ENCODE peak calls at places on chromosomes 13 and 19, in ten cellular contexts. One of them, this sample, is unnamed. For H3K27me3, the result is how much of the 10 kb centered on the place peaks cover.

GRCh38 chr19:679418-680286 is 3.5 kb downstream of the FSTL3 start:
- DNase-seq in HCT116: no peak
- DNase-seq in left lung: peak
- DNase-seq in pancreas: peak
- DNase-seq in PC-9: no peak
- DNase-seq in adrenal gland: peak
- DNase-seq in CD8-positive, alpha-beta T cell: no peak
- DNase-seq in tibial artery: peak
- DNase-seq in neural progenitor cell: peak
- DNase-seq in esophagus muscularis mucosa: no peak
- DNase-seq in this sample: peak

GRCh38 chr13:33799950-33800592 is 17.9 kb upstream of the RFC3 start:
- DNase-seq in HCT116: peak
- DNase-seq in left lung: no peak
- DNase-seq in pancreas: no peak
- DNase-seq in PC-9: no peak
- DNase-seq in adrenal gland: no peak
- DNase-seq in CD8-positive, alpha-beta T cell: no peak
- DNase-seq in tibial artery: no peak
- DNase-seq in neural progenitor cell: peak
- DNase-seq in esophagus muscularis mucosa: no peak
- DNase-seq in this sample: no peak

GRCh38 chr19:43639507-43640423 is at the start of gene CADM4:
- DNase-seq in HCT116: no peak
- DNase-seq in left lung: no peak
- DNase-seq in pancreas: peak
- DNase-seq in PC-9: no peak
- DNase-seq in adrenal gland: no peak
- DNase-seq in CD8-positive, alpha-beta T cell: peak
- DNase-seq in tibial artery: no peak
- DNase-seq in neural progenitor cell: peak
- DNase-seq in esophagus muscularis mucosa: no peak
- DNase-seq in this sample: peak

GRCh38 chr19:29663861-29664752 is 1.2 kb upstream of the PLEKHF1 start:
- DNase-seq in HCT116: no peak
- DNase-seq in left lung: no peak
- DNase-seq in pancreas: peak
- DNase-seq in PC-9: peak
- DNase-seq in adrenal gland: no peak
- DNase-seq in CD8-positive, alpha-beta T cell: no peak
- DNase-seq in tibial artery: no peak
- DNase-seq in neural progenitor cell: no peak
- DNase-seq in esophagus muscularis mucosa: no peak
- DNase-seq in this sample: no peak

GRCh38 chr19:3407556-3408516 is 41.5 kb downstream of the NFIC start:
- DNase-seq in HCT116: no peak
- DNase-seq in left lung: no peak
- DNase-seq in pancreas: no peak
- DNase-seq in PC-9: no peak
- DNase-seq in adrenal gland: peak
- DNase-seq in CD8-positive, alpha-beta T cell: no peak
- DNase-seq in tibial artery: peak
- DNase-seq in neural progenitor cell: no peak
- DNase-seq in esophagus muscularis mucosa: no peak
- DNase-seq in this sample: peak

GRCh38 chr19:8261347-8261746 is 46.8 kb downstream of the CD320 start:
- DNase-seq in HCT116: no peak
- DNase-seq in left lung: peak
- DNase-seq in pancreas: peak
- DNase-seq in PC-9: no peak
- DNase-seq in adrenal gland: no peak
- DNase-seq in CD8-positive, alpha-beta T cell: no peak
- DNase-seq in tibial artery: no peak
- DNase-seq in neural progenitor cell: no peak
- DNase-seq in esophagus muscularis mucosa: no peak
- DNase-seq in this sample: no peak

GRCh38 chr13:90362718-90363117 is 984.8 kb upstream of the MIR17HG start:
- DNase-seq in HCT116: no peak
- DNase-seq in left lung: no peak
- DNase-seq in pancreas: no peak
- DNase-seq in PC-9: no peak
- DNase-seq in adrenal gland: no peak
- DNase-seq in CD8-positive, alpha-beta T cell: no peak
- DNase-seq in tibial artery: no peak
- DNase-seq in neural progenitor cell: no peak
- DNase-seq in esophagus muscularis mucosa: no peak
- DNase-seq in this sample: no peak

GRCh38 chr13:101673360-101674105 is 221.1 kb downstream of the ITGBL1 start:
- DNase-seq in HCT116: no peak
- DNase-seq in left lung: no peak
- DNase-seq in pancreas: no peak
- DNase-seq in PC-9: peak
- DNase-seq in adrenal gland: no peak
- DNase-seq in CD8-positive, alpha-beta T cell: no peak
- DNase-seq in tibial artery: no peak
- DNase-seq in neural progenitor cell: no peak
- DNase-seq in esophagus muscularis mucosa: no peak
- DNase-seq in this sample: no peak

GRCh38 chr13:51912511-51913225 is 50.9 kb downstream of the CCDC70 start:
- DNase-seq in HCT116: no peak
- DNase-seq in left lung: no peak
- DNase-seq in pancreas: no peak
- DNase-seq in PC-9: no peak
- DNase-seq in adrenal gland: no peak
- DNase-seq in CD8-positive, alpha-beta T cell: no peak
- DNase-seq in tibial artery: no peak
- DNase-seq in neural progenitor cell: no peak
- DNase-seq in esophagus muscularis mucosa: no peak
- DNase-seq in this sample: no peak

DNA sequence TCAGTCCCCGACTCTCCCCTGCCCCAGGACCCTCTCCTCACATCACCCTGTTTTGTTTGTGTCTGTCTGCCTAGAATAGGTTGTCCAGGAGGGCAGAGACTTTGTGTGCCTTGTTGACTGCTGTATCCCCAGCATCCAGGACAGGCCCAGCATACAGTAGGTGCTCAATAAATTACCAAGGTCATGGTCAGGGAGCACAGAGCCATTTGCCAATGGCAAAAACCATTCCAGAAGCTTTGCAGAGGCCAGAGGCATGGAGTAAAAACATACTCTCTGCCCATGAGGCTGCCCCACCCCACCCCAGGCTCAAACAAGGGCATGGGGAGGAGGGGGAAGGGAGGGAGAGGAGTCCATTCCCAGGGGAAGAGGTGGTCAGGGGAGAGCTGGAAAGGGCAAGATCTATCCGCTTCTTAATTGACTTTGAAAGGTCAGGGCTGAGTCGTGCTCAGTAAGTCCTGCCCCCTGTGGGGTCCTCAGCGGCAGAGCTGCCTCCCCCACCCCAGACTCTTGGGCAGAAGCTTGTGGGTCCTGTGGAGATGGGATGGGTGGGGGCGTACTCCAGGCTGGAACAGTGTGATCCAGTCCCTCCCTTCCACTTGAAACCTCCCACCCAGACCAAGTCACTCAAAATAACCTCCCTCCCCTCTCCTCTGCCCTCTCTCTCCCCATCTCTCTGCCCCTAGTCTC is 4.4 kb downstream of the GPR4 start:
- DNase-seq in HCT116: no peak
- DNase-seq in left lung: no peak
- DNase-seq in pancreas: no peak
- DNase-seq in PC-9: peak
- DNase-seq in adrenal gland: no peak
- DNase-seq in CD8-positive, alpha-beta T cell: no peak
- DNase-seq in tibial artery: no peak
- DNase-seq in neural progenitor cell: no peak
- DNase-seq in esophagus muscularis mucosa: no peak
- DNase-seq in this sample: no peak
- H3K27me3 ChIP-seq in HCT116: under half
- H3K27me3 ChIP-seq in left lung: under half
- H3K27me3 ChIP-seq in pancreas: under half
- H3K27me3 ChIP-seq in PC-9: half or more
- H3K27me3 ChIP-seq in adrenal gland: under half
- H3K27me3 ChIP-seq in CD8-positive, alpha-beta T cell: half or more
- H3K27me3 ChIP-seq in tibial artery: under half
- H3K27me3 ChIP-seq in neural progenitor cell: half or more
- H3K27me3 ChIP-seq in esophagus muscularis mucosa: under half
- H3K27me3 ChIP-seq in this sample: half or more

GRCh38 chr13:114143806-114144605 is 11.6 kb upstream of the RASA3 start:
- DNase-seq in HCT116: peak
- DNase-seq in left lung: no peak
- DNase-seq in pancreas: peak
- DNase-seq in PC-9: no peak
- DNase-seq in adrenal gland: no peak
- DNase-seq in CD8-positive, alpha-beta T cell: peak
- DNase-seq in tibial artery: no peak
- DNase-seq in neural progenitor cell: peak
- DNase-seq in esophagus muscularis mucosa: no peak
- DNase-seq in this sample: no peak
- TF ChIP-seq CTCF in HCT116: peak
- TF ChIP-seq CTCF in left lung: no peak
- TF ChIP-seq CTCF in pancreas: no peak
- TF ChIP-seq CTCF in PC-9: peak
- TF ChIP-seq CTCF in adrenal gland: no peak
- TF ChIP-seq CTCF in CD8-positive, alpha-beta T cell: peak
- TF ChIP-seq CTCF in tibial artery: no peak
- TF ChIP-seq CTCF in neural progenitor cell: peak
- TF ChIP-seq CTCF in esophagus muscularis mucosa: no peak
- TF ChIP-seq CTCF in this sample: no peak

DNA sequence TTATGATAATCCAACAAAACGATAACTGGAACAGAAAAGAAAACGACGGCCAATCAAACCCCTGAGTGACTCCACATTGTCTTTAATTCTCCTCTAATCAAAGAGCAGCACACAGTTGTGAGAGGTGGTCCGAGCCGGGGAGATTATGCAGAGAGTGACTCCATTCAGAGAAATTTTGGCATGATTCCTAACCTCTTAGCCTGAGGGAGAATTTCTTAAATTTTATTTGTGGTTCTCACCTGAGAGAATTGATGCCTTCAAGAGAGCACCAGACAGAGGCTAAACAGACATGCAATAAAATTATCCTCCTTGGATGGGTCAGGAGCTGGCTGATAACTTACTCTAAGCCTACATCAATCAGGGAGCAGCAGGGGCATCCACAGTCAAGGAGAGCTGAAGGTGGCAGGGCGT is 310.0 kb upstream of the KLF12 start:
- DNase-seq in HCT116: no peak
- DNase-seq in left lung: no peak
- DNase-seq in pancreas: no peak
- DNase-seq in PC-9: peak
- DNase-seq in adrenal gland: no peak
- DNase-seq in CD8-positive, alpha-beta T cell: no peak
- DNase-seq in tibial artery: no peak
- DNase-seq in neural progenitor cell: no peak
- DNase-seq in esophagus muscularis mucosa: no peak
- DNase-seq in this sample: no peak
- H3K4me3 ChIP-seq in HCT116: no peak
- H3K4me3 ChIP-seq in left lung: no peak
- H3K4me3 ChIP-seq in pancreas: no peak
- H3K4me3 ChIP-seq in PC-9: no peak
- H3K4me3 ChIP-seq in adrenal gland: no peak
- H3K4me3 ChIP-seq in CD8-positive, alpha-beta T cell: no peak
- H3K4me3 ChIP-seq in tibial artery: no peak
- H3K4me3 ChIP-seq in neural progenitor cell: no peak
- H3K4me3 ChIP-seq in esophagus muscularis mucosa: no peak
- H3K4me3 ChIP-seq in this sample: no peak

GRCh38 chr19:16000024-16000687 is 51.3 kb downstream of the OR10H4 start:
- DNase-seq in HCT116: no peak
- DNase-seq in left lung: no peak
- DNase-seq in pancreas: no peak
- DNase-seq in PC-9: no peak
- DNase-seq in adrenal gland: no peak
- DNase-seq in CD8-positive, alpha-beta T cell: no peak
- DNase-seq in tibial artery: no peak
- DNase-seq in neural progenitor cell: no peak
- DNase-seq in esophagus muscularis mucosa: peak
- DNase-seq in this sample: no peak

GRCh38 chr19:16002985-16003384 is 54.2 kb downstream of the OR10H4 start:
- DNase-seq in HCT116: no peak
- DNase-seq in left lung: no peak
- DNase-seq in pancreas: no peak
- DNase-seq in PC-9: no peak
- DNase-seq in adrenal gland: no peak
- DNase-seq in CD8-positive, alpha-beta T cell: no peak
- DNase-seq in tibial artery: no peak
- DNase-seq in neural progenitor cell: no peak
- DNase-seq in esophagus muscularis mucosa: peak
- DNase-seq in this sample: no peak

GRCh38 chr19:16002380-16002779 is 53.6 kb downstream of the OR10H4 start:
- DNase-seq in HCT116: no peak
- DNase-seq in left lung: no peak
- DNase-seq in pancreas: no peak
- DNase-seq in PC-9: no peak
- DNase-seq in adrenal gland: no peak
- DNase-seq in CD8-positive, alpha-beta T cell: no peak
- DNase-seq in tibial artery: no peak
- DNase-seq in neural progenitor cell: no peak
- DNase-seq in esophagus muscularis mucosa: no peak
- DNase-seq in this sample: no peak

GRCh38 chr19:15998166-15998565 is 49.4 kb downstream of the OR10H4 start:
- DNase-seq in HCT116: no peak
- DNase-seq in left lung: no peak
- DNase-seq in pancreas: no peak
- DNase-seq in PC-9: no peak
- DNase-seq in adrenal gland: no peak
- DNase-seq in CD8-positive, alpha-beta T cell: no peak
- DNase-seq in tibial artery: no peak
- DNase-seq in neural progenitor cell: no peak
- DNase-seq in esophagus muscularis mucosa: peak
- DNase-seq in this sample: no peak

GRCh38 chr19:16001481-16002312 is 52.9 kb downstream of the OR10H4 start:
- DNase-seq in HCT116: no peak
- DNase-seq in left lung: no peak
- DNase-seq in pancreas: no peak
- DNase-seq in PC-9: no peak
- DNase-seq in adrenal gland: no peak
- DNase-seq in CD8-positive, alpha-beta T cell: no peak
- DNase-seq in tibial artery: no peak
- DNase-seq in neural progenitor cell: no peak
- DNase-seq in esophagus muscularis mucosa: peak
- DNase-seq in this sample: no peak
- H3K27me3 ChIP-seq in HCT116: under half
- H3K27me3 ChIP-seq in left lung: under half
- H3K27me3 ChIP-seq in pancreas: under half
- H3K27me3 ChIP-seq in PC-9: under half
- H3K27me3 ChIP-seq in adrenal gland: under half
- H3K27me3 ChIP-seq in CD8-positive, alpha-beta T cell: under half
- H3K27me3 ChIP-seq in tibial artery: under half
- H3K27me3 ChIP-seq in neural progenitor cell: under half
- H3K27me3 ChIP-seq in esophagus muscularis mucosa: under half
- H3K27me3 ChIP-seq in this sample: under half

GRCh38 chr19:5354403-5354802 is 13.8 kb upstream of the PTPRS start:
- DNase-seq in HCT116: no peak
- DNase-seq in left lung: no peak
- DNase-seq in pancreas: no peak
- DNase-seq in PC-9: no peak
- DNase-seq in adrenal gland: no peak
- DNase-seq in CD8-positive, alpha-beta T cell: no peak
- DNase-seq in tibial artery: no peak
- DNase-seq in neural progenitor cell: peak
- DNase-seq in esophagus muscularis mucosa: no peak
- DNase-seq in this sample: no peak
- TF ChIP-seq CTCF in HCT116: peak
- TF ChIP-seq CTCF in left lung: no peak
- TF ChIP-seq CTCF in pancreas: no peak
- TF ChIP-seq CTCF in PC-9: peak
- TF ChIP-seq CTCF in adrenal gland: no peak
- TF ChIP-seq CTCF in CD8-positive, alpha-beta T cell: no peak
- TF ChIP-seq CTCF in tibial artery: no peak
- TF ChIP-seq CTCF in neural progenitor cell: peak
- TF ChIP-seq CTCF in esophagus muscularis mucosa: no peak
- TF ChIP-seq CTCF in this sample: no peak

This sample was measured in left ventricle myocardium inferior.